ENCODE peak calls at places on chromosomes 12 and 14, in seven cellular contexts. I is progenitor cell of endocrine pancreas; L is head of caudate nucleus; S is activated CD4-positive, alpha-beta T cell treated with anti-CD3 and anti-CD28 coated beads, Interleukin-2, amount 50 U/mL, for 4 hours; K is hypothalamus; W is Right ventricle myocardium superior; O is HS-27A. Q is an unnamed sample.

GRCh38 chr14:28012629-28013415 is 753.8 kb upstream of the FOXG1 start:
- DNase-seq in S (no peak), O (no peak), L (no peak), I (no peak), K (no peak), W (no peak), Q (no peak)

GRCh38 chr12:131121705-131122405 is 168.1 kb downstream of the ADGRD1 start:
- DNase-seq in K (no peak), L (no peak), W (peak; percentile 31), O (no peak), I (no peak), S (no peak), Q (no peak)

GRCh38 chr12:6226002-6226700 is 26.0 kb downstream of the CD9 start:
- DNase-seq in O (no peak), I (no peak), S (no peak), L (peak; percentile 47), W (peak; percentile 81), K (no peak), Q (no peak)

GRCh38 chr14:20757963-20758362 is 10.2 kb upstream of the EDDM3B start:
- DNase-seq in O (no peak), I (no peak), K (no peak), L (peak; percentile 5), W (no peak), S (peak; percentile 8), Q (no peak)

GRCh38 chr14:52051861-52052260 is 17.0 kb downstream of the NID2 start:
- DNase-seq in O (no peak), L (no peak), K (no peak), W (no peak), I (no peak), S (no peak), Q (no peak)

GRCh38 chr14:35268946-35269345 is 23.2 kb upstream of the PSMA6 start:
- DNase-seq in I (no peak), W (no peak), O (no peak), S (no peak), L (no peak), K (no peak), Q (no peak)

GRCh38 chr12:96441811-96442210 is 41.6 kb upstream of the CDK17 start:
- DNase-seq in W (no peak), S (no peak), L (no peak), I (no peak), K (no peak), O (no peak), Q (no peak)

GRCh38 chr12:55930771-55931316 is at the start of gene DGKA:
- DNase-seq in L (peak; percentile 16), S (peak; percentile 69), W (peak; percentile 60), K (no peak), O (no peak), I (no peak), Q (no peak)

GRCh38 chr12:13328535-13328934 is 132.0 kb downstream of the EMP1 start:
- DNase-seq in W (no peak), K (no peak), O (no peak), I (no peak), S (no peak), L (no peak), Q (no peak)

GRCh38 chr14:86013663-86014062 is 483.7 kb downstream of the FLRT2 start:
- DNase-seq in W (no peak), L (no peak), S (no peak), K (no peak), I (no peak), O (no peak), Q (no peak)

GRCh38 chr14:76775159-76775694 is 14.0 kb downstream of the VASH1 start:
- DNase-seq in L (no peak), I (no peak), K (no peak), W (no peak), S (no peak), O (no peak), Q (no peak)

GRCh38 chr12:132839558-132840235 is 11.0 kb upstream of the GOLGA3 start:
- DNase-seq in O (no peak), L (no peak), S (no peak), I (no peak), K (no peak), W (no peak), Q (no peak)

GRCh38 chr12:103677341-103677740 is 90.3 kb downstream of the STAB2 start:
- DNase-seq in S (no peak), L (no peak), I (no peak), O (no peak), W (peak; percentile 31), K (no peak), Q (no peak)

GRCh38 chr12:111327474-111327873 is 41.4 kb downstream of the PHETA1 start:
- DNase-seq in O (no peak), W (no peak), S (no peak), K (no peak), I (no peak), L (no peak), Q (no peak)

GRCh38 chr12:85866929-85867776 is 6.9 kb upstream of the NTS start:
- DNase-seq in S (no peak), O (peak; percentile 40), I (no peak), W (no peak), K (no peak), L (no peak), Q (peak; percentile 24)

GRCh38 chr12:121364657-121365265 is 12.6 kb upstream of the ANAPC5 start:
- DNase-seq in L (no peak), K (no peak), S (no peak), I (no peak), W (no peak), O (no peak), Q (no peak)

GRCh38 chr12:124567035-124567672 is at the start of gene NCOR2:
- DNase-seq in L (peak; percentile 28), I (peak; percentile 39), O (peak; percentile 4), W (no peak), K (no peak), S (peak; percentile 39), Q (no peak)

GRCh38 chr14:84468153-84468552 is 1061.8 kb upstream of the FLRT2 start:
- DNase-seq in O (no peak), W (no peak), I (no peak), S (no peak), K (no peak), L (no peak), Q (no peak)

GRCh38 chr12:111506260-111506659 is 92.9 kb downstream of the ATXN2 start:
- DNase-seq in K (no peak), O (no peak), L (no peak), I (no peak), S (no peak), W (no peak), Q (no peak)

GRCh38 chr14:87121716-87122115 is 871.3 kb downstream of the GALC start:
- DNase-seq in O (no peak), W (no peak), I (no peak), K (no peak), L (no peak), S (no peak), Q (no peak)

GRCh38 chr12:20629414-20630156 is 65.5 kb upstream of the SLCO1C1 start:
- DNase-seq in I (no peak), L (no peak), O (peak; percentile 59), K (no peak), S (no peak), W (no peak), Q (no peak)

GRCh38 chr14:59028476-59029202 is 159.8 kb upstream of the DAAM1 start:
- DNase-seq in I (peak; percentile 42), L (peak; percentile 10), S (no peak), K (peak; percentile 21), W (peak; percentile 56), O (peak; percentile 76), Q (peak; percentile 61)

GRCh38 chr12:10406725-10407124 is 2.8 kb downstream of the KLRC4 start:
- DNase-seq in K (no peak), S (no peak), L (no peak), I (no peak), O (no peak), W (peak; percentile 38), Q (no peak)

GRCh38 chr12:27787559-27787958 is 7.5 kb upstream of the MANSC4 start:
- DNase-seq in S (no peak), W (no peak), I (no peak), L (no peak), O (no peak), K (no peak), Q (no peak)

GRCh38 chr14:56482306-56482705 is 97.3 kb upstream of the TMEM260 start:
- DNase-seq in I (no peak), K (no peak), W (no peak), L (no peak), S (no peak), O (no peak), Q (no peak)

GRCh38 chr12:32051511-32052299 is 54.9 kb upstream of the BICD1 start:
- DNase-seq in S (no peak), K (no peak), I (no peak), L (no peak), O (peak; percentile 96), W (no peak), Q (no peak)

GRCh38 chr12:116133149-116133548 is 144.3 kb downstream of the MED13L start:
- DNase-seq in I (no peak), S (no peak), K (no peak), L (no peak), O (no peak), W (no peak), Q (no peak)

GRCh38 chr14:42138406-42138805 is 531.7 kb downstream of the LRFN5 start:
- DNase-seq in K (no peak), L (no peak), W (no peak), S (no peak), I (no peak), O (no peak), Q (no peak)

GRCh38 chr12:79301181-79301580 is 389.6 kb downstream of the PAWR start:
- DNase-seq in W (no peak), O (no peak), L (no peak), S (no peak), I (no peak), K (no peak), Q (no peak)

Q was measured in neuronal stem cell.